ENCODE peak calls at places on chromosomes 4 and X, in six cellular contexts. E is HepG2, X is AG04450, V is WERI-Rb-1, S is HFFc6, P is HFF-Myc. W is an unnamed sample.

GRCh38 chr4:146095091-146095690 is 80.3 kb upstream of the LSM6 start:
- DNase-seq in E (peak; percentile 32), V (peak; percentile 52), P (peak; percentile 59), X (peak; percentile 21), S (peak; percentile 41), W (peak; percentile 59)

GRCh38 chr4:86358176-86358701 is 1.6 kb downstream of the MAPK10 start:
- DNase-seq in E (no peak), V (no peak), S (no peak), P (no peak), X (no peak), W (no peak)

GRCh38 chrX:30153175-30153880 is 62.0 kb upstream of the MAGEB2 start:
- DNase-seq in S (no peak), P (no peak), V (no peak), E (no peak), X (no peak), W (no peak)

GRCh38 chr4:26473893-26474292 is 16.4 kb downstream of the CCKAR start:
- DNase-seq in S (no peak), X (no peak), V (no peak), E (no peak), P (no peak), W (no peak)

GRCh38 chrX:64204252-64204651 is 1.3 kb downstream of the AMER1 start:
- DNase-seq in X (no peak), V (no peak), P (no peak), S (no peak), E (peak; percentile 55), W (no peak)

GRCh38 chr4:182277402-182277801 is 34.2 kb downstream of the TENM3 start:
- DNase-seq in S (peak; percentile 48), E (no peak), X (no peak), P (no peak), V (no peak), W (peak; percentile 32)

GRCh38 chr4:8191136-8191747 is 7.8 kb upstream of the SH3TC1 start:
- DNase-seq in V (no peak), E (peak; percentile 33), P (no peak), S (no peak), X (no peak), W (peak; percentile 70)

GRCh38 chr4:37652747-37653527 is 33.2 kb downstream of the RELL1 start:
- DNase-seq in X (no peak), E (no peak), P (no peak), V (no peak), S (no peak), W (no peak)

GRCh38 chr4:106898621-106899230 is 137.4 kb downstream of the DKK2 start:
- DNase-seq in V (peak; percentile 64), P (peak; percentile 59), S (peak; percentile 55), E (peak; percentile 32), X (peak; percentile 7), W (peak; percentile 70)

GRCh38 chr4:88870428-88870827 is 172.8 kb upstream of the NAP1L5 start:
- DNase-seq in P (no peak), V (no peak), E (no peak), S (no peak), X (no peak), W (no peak)

GRCh38 chrX:12974797-12975669 is at the start of gene TMSB4X:
- DNase-seq in E (no peak), P (no peak), V (peak; percentile 86), X (no peak), S (peak; percentile 83), W (peak; percentile 68)

GRCh38 chr4:45063701-45064100 is 337.3 kb upstream of the GNPDA2 start:
- DNase-seq in X (no peak), E (no peak), S (no peak), P (no peak), V (no peak), W (no peak)

GRCh38 chr4:81030617-81031388 is at the start of gene BMP3:
- DNase-seq in P (no peak), S (no peak), V (peak; percentile 54), X (no peak), E (no peak), W (no peak)

GRCh38 chr4:122652379-122652778 is 31.5 kb upstream of the IL21 start:
- DNase-seq in S (peak; percentile 59), P (no peak), X (peak; percentile 44), V (peak; percentile 23), E (peak; percentile 14), W (peak; percentile 79)

GRCh38 chr4:73139991-73140390 is 70.5 kb upstream of the COX18 start:
- DNase-seq in P (no peak), X (no peak), V (no peak), S (no peak), E (no peak), W (no peak)

GRCh38 chr4:151750156-151750555 is 10.7 kb downstream of the GATB start:
- DNase-seq in P (no peak), S (no peak), E (no peak), X (no peak), V (no peak), W (no peak)

GRCh38 chr4:153418581-153418980 is 47.6 kb upstream of the TMEM131L start:
- DNase-seq in S (peak; percentile 13), E (no peak), X (no peak), V (no peak), P (no peak), W (no peak)

GRCh38 chr4:20254517-20255250 is 3.0 kb downstream of the SLIT2 start:
- DNase-seq in E (no peak), S (peak; percentile 15), P (no peak), V (peak; percentile 25), X (no peak), W (peak; percentile 20)

GRCh38 chrX:40146471-40147398 is 49.0 kb upstream of the BCOR start:
- DNase-seq in S (peak; percentile 7), E (no peak), P (no peak), X (no peak), V (no peak), W (no peak)

GRCh38 chr4:6493668-6494304 is 21.4 kb upstream of the PPP2R2C start:
- DNase-seq in P (no peak), E (no peak), S (peak; percentile 29), X (no peak), V (no peak), W (no peak)

GRCh38 chrX:43436497-43436896 is 219.6 kb upstream of the MAOA start:
- DNase-seq in S (no peak), P (no peak), E (no peak), V (no peak), X (no peak), W (no peak)

DNA sequence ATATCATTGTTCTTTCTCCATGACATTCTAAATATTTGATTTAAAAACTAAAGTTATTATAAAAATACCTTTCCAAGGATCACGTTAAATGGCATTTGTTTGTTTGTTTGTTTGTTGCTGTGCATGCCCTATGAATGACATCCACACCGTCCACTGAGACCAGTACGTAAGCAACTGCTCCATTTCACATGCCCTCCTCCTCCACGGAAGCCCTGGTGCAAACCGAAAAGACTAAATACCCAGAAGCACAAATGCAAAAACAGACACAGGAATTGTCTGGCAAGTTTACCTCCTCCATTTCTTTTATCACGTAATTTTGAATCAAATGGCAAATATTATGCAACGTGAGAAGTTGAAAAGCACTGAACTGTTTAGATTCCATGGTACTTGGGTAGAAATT is 23.6 kb downstream of the IRF2 start:
- DNase-seq in E (no peak), P (no peak), V (no peak), X (no peak), S (no peak), W (no peak)
- TF ChIP-seq CTCF in E (no peak), P (no peak), V (no peak), X (no peak), S (no peak), W (no peak)

GRCh38 chr4:3445111-3445820 is 3.5 kb downstream of the HGFAC start:
- DNase-seq in S (no peak), V (no peak), X (no peak), P (no peak), E (no peak), W (no peak)

GRCh38 chr4:3444351-3445110 is 2.8 kb downstream of the HGFAC start:
- DNase-seq in P (no peak), V (no peak), S (no peak), X (no peak), E (no peak), W (no peak)

GRCh38 chr4:3442460-3442958 is 741 bp downstream of the HGFAC start:
- DNase-seq in X (no peak), V (no peak), S (no peak), E (peak; percentile 58), P (no peak), W (no peak)

GRCh38 chr4:3442959-3443749 is 1.4 kb downstream of the HGFAC start:
- DNase-seq in V (peak; percentile 50), P (no peak), E (peak; percentile 39), S (no peak), X (no peak), W (no peak)

DNA sequence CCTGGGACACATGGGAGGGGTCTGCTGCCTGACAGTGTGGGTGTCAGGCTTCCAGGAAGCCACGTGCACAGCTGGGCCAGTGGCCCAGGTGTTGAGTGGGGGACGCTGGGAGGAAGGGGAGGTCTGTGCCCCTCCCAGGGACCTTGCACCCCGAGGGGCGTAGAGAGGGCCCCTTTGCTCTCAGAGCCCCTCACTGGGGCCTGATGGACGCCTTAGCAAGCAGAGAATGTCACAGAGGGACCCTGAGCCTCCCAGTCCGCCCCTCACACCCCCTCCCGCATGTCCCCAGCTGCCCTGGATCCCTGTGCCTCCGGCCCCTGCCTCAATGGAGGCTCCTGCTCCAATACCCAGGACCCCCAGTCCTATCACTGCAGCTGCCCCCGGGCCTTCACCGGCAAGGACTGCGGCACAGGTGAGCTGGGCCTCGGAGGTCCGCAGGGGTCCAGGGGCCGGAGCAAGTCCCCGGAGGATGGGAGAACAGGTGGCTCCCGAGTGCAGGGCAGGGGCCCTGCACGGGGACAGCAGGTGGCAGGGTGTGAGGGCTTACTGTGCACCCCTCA is 2.1 kb downstream of the HGFAC start:
- DNase-seq in P (no peak), S (no peak), E (no peak), X (no peak), V (no peak), W (no peak)
- TF ChIP-seq CTCF in P (no peak), S (no peak), E (no peak), X (no peak), V (no peak), W (no peak)

DNA sequence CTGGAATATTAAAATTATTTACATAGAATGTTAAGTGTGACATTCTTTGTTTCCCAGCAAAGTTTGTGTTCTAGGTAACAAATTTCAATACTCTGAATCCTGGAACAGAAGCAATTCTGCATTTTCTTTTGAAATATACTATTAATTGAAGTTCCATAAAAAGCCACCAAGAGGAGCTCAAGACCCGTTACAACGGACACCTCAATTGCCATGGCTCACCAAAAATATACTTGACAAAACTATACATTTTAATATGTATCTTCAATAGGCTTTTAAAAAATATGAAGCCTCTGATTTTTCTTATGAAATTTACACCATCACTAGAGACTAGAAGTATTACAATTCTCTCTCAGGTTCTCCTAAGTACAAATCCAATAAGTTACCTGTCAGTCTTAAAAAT is 111.4 kb downstream of the NYX start:
- DNase-seq in P (no peak), E (no peak), S (no peak), V (no peak), X (no peak), W (no peak)
- TF ChIP-seq CTCF in P (peak; percentile 4), E (no peak), S (peak; percentile 71), V (peak; percentile 1), X (peak; percentile 47), W (peak; percentile 49)

GRCh38 chr4:25377572-25377882 is 464 bp downstream of the ANAPC4 start:
- DNase-seq in E (no peak), X (no peak), P (no peak), V (no peak), S (no peak), W (no peak)

GRCh38 chr4:25378130-25378743 is 1.2 kb downstream of the ANAPC4 start:
- DNase-seq in S (no peak), X (no peak), E (no peak), V (no peak), P (no peak), W (no peak)

GRCh38 chr4:25379591-25379990 is 2.5 kb downstream of the ANAPC4 start:
- DNase-seq in P (no peak), E (no peak), S (no peak), V (no peak), X (no peak), W (no peak)

GRCh38 chr4:25376754-25377571 is at the start of gene ANAPC4:
- DNase-seq in V (peak; percentile 99), X (peak; percentile 71), S (peak; percentile 87), P (peak; percentile 51), E (peak; percentile 84), W (peak; percentile 85)
- TF ChIP-seq CTCF in V (no peak), X (peak; percentile 7), S (peak; percentile 31), P (no peak), E (peak; percentile 14), W (no peak)